ENCODE peak calls at places on chromosomes 6 and 20, in four cellular contexts. B is AG04450, R is substantia nigra, D is iris pigment epithelial cell. Z is an unnamed sample.
A peak's percentile ranks its signal among the peaks of the same experiment; 100 is the strongest.

GRCh38 chr6:160393966-160394653 is 45.9 kb downstream of the SLC22A3 start:
- DNase-seq in B (no peak), D (no peak), R (no peak), Z (no peak)

GRCh38 chr6:35678021-35678654 is 10.6 kb downstream of the FKBP5 start:
- DNase-seq in D (no peak), B (no peak), R (no peak), Z (no peak)

GRCh38 chr6:112305795-112306194 is 41.3 kb upstream of the RFPL4B start:
- DNase-seq in D (no peak), R (no peak), B (no peak), Z (no peak)

GRCh38 chr6:53771780-53772624 is 22.8 kb upstream of the LRRC1 start:
- DNase-seq in B (no peak), R (no peak), D (peak; percentile 90), Z (no peak)

GRCh38 chr20:62951896-62952372 is 575 bp upstream of the SLC17A9 start:
- DNase-seq in R (no peak), B (no peak), D (no peak), Z (no peak)

GRCh38 chr20:46797201-46797600 is 87.8 kb downstream of the SLC2A10 start:
- DNase-seq in D (no peak), R (no peak), B (no peak), Z (no peak)

GRCh38 chr6:106767271-106767670 is 137.9 kb downstream of the QRSL1 start:
- DNase-seq in R (no peak), B (no peak), D (no peak), Z (no peak)

GRCh38 chr6:1482381-1483166 is 93.2 kb downstream of the FOXF2 start:
- DNase-seq in R (no peak), D (no peak), B (no peak), Z (no peak)

GRCh38 chr6:137001287-137001976 is 43.3 kb downstream of the IL20RA start:
- DNase-seq in D (no peak), R (no peak), B (no peak), Z (no peak)

GRCh38 chr6:153130515-153131036 is 506 bp downstream of the RGS17 start:
- DNase-seq in B (no peak), R (no peak), D (peak; percentile 14), Z (no peak)

GRCh38 chr6:7993399-7993798 is 70.8 kb downstream of the BLOC1S5 start:
- DNase-seq in D (no peak), B (no peak), R (no peak), Z (no peak)

GRCh38 chr20:24721891-24722530 is 227.1 kb upstream of the CST7 start:
- DNase-seq in B (no peak), R (no peak), D (no peak), Z (peak; percentile 29)

GRCh38 chr6:28725890-28726348 is 197.9 kb downstream of the TRIM27 start:
- DNase-seq in D (peak; percentile 73), R (no peak), B (no peak), Z (no peak)

GRCh38 chr20:45812157-45813005 is at the start of gene UBE2C:
- DNase-seq in B (peak; percentile 99), R (peak; percentile 94), D (peak; percentile 100), Z (peak; percentile 97)

GRCh38 chr6:78607188-78607587 is 260.2 kb upstream of the IRAK1BP1 start:
- DNase-seq in B (no peak), D (peak; percentile 47), R (no peak), Z (no peak)